ENCODE peak calls at places on chromosomes 4 and X, in nine cellular contexts. S, O, H, A, T, L, W, V and E are unnamed samples.

GRCh38 chrX:140505421-140506337 is 810 bp upstream of the SOX3 start:
- DNase-seq in S (peak; percentile 53), O (peak; percentile 22), H (no peak), A (peak; percentile 47), T (no peak), L (no peak), W (no peak), V (no peak), E (peak; percentile 72)

GRCh38 chr4:51942108-51942832 is 77.9 kb downstream of the LRRC66 start:
- DNase-seq in S (no peak), O (no peak), H (peak; percentile 41), A (no peak), T (peak; percentile 31), L (no peak), W (no peak), V (no peak), E (no peak)

GRCh38 chrX:9396930-9397329 is 67.9 kb upstream of the TBL1X start:
- DNase-seq in S (no peak), O (no peak), H (peak; percentile 71), A (no peak), T (peak; percentile 68), L (no peak), W (no peak), V (peak; percentile 65), E (no peak)

GRCh38 chrX:132272826-132273225 is 53.6 kb upstream of the RAP2C start:
- DNase-seq in S (no peak), O (no peak), H (no peak), A (no peak), T (no peak), L (no peak), W (peak; percentile 2), V (peak; percentile 51), E (no peak)

GRCh38 chrX:10041383-10041782 is 74.2 kb downstream of the CLDN34 start:
- DNase-seq in S (no peak), O (no peak), H (peak; percentile 79), A (peak; percentile 34), T (peak; percentile 73), L (no peak), W (no peak), V (no peak), E (no peak)

GRCh38 chr4:165379662-165380061 is 854 bp downstream of the CPE start:
- DNase-seq in S (peak; percentile 61), O (peak; percentile 50), H (peak; percentile 44), A (peak; percentile 59), T (peak; percentile 25), L (no peak), W (no peak), V (peak; percentile 43), E (peak; percentile 62)

GRCh38 chr4:144288011-144288903 is 147.7 kb upstream of the GYPA start:
- DNase-seq in S (no peak), O (no peak), H (peak; percentile 75), A (no peak), T (peak; percentile 69), L (no peak), W (no peak), V (no peak), E (peak; percentile 5)

GRCh38 chr4:78596111-78596742 is 44.7 kb downstream of the ANXA3 start:
- DNase-seq in S (no peak), O (no peak), H (no peak), A (no peak), T (no peak), L (no peak), W (no peak), V (no peak), E (no peak)

GRCh38 chrX:47093248-47093647 is 15.0 kb downstream of the RGN start:
- DNase-seq in S (no peak), O (peak; percentile 26), H (peak; percentile 24), A (no peak), T (peak; percentile 1), L (peak; percentile 26), W (peak; percentile 12), V (peak; percentile 22), E (peak; percentile 29)

GRCh38 chr4:153065286-153065685 is 129.2 kb downstream of the FHDC1 start:
- DNase-seq in S (no peak), O (no peak), H (no peak), A (no peak), T (no peak), L (no peak), W (no peak), V (no peak), E (no peak)

DNA sequence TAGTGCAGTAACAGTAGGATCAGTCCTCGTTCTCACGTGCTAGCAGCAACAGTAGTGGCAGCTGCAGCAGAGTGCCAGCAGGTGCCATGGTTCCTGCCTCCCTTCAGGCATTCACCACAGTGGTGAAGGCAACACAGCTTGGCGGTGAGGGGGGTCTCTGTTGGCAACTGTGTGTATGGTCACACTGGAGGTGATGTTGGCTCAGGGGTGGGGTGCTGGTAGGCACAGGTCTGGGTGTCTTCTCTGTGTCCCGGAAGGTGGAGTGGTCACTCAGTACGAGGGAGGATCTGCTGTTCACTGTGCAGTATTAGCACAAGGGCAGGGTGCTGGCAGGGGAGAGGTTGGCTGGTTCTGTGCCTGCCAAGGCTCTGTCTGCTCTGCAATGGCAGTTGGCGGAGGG is 671.8 kb downstream of the CCSER1 start:
- DNase-seq in S (no peak), O (no peak), H (no peak), A (no peak), T (no peak), L (no peak), W (no peak), V (no peak), E (no peak)
- H3K4me2 ChIP-seq in S (no peak overlapping the region), O (no peak overlapping the region), H (no peak overlapping the region), A (no peak overlapping the region), T (no peak overlapping the region), L (no peak overlapping the region), W (no peak overlapping the region), V (no peak overlapping the region), E (no peak overlapping the region)

DNA sequence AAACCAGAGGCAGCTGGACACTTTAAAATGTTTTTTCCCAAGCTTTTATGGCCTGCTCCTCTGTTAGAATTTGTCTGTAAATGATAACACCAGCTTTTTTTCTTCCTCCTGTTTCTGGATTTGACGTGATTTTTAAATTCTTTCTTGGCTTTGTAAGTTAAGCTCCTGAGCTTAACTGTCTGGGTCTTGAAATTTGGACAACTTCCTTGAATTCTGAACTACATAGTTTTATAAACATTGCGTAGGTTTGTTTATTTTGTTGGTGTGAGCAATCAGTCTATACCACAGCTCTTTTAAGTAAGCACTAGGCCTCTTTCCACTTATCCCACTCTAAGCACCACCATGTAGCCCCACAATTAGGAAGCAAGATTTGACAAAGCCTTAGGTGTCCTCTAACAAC is 144.4 kb upstream of the GUCY1A1 start:
- DNase-seq in S (no peak), O (no peak), H (peak; percentile 65), A (no peak), T (peak; percentile 61), L (no peak), W (no peak), V (peak; percentile 79), E (no peak)
- H3K9ac ChIP-seq in S (no peak overlapping the region), O (no peak overlapping the region), H (no peak overlapping the region), A (no peak overlapping the region), T (no peak overlapping the region), L (no peak overlapping the region), W (no peak overlapping the region), V (no peak overlapping the region), E (no peak overlapping the region)

GRCh38 chrX:154784149-154784985 is 20.9 kb downstream of the MPP1 start:
- DNase-seq in S (no peak), O (no peak), H (no peak), A (no peak), T (no peak), L (no peak), W (no peak), V (no peak), E (no peak)
- H3K4me2 ChIP-seq in S (no peak overlapping the region), O (no peak overlapping the region), H (no peak overlapping the region), A (no peak overlapping the region), T (no peak overlapping the region), L (no peak overlapping the region), W (no peak overlapping the region), V (no peak overlapping the region), E (no peak overlapping the region)

GRCh38 chrX:81257817-81258216 is 55.9 kb downstream of the SH3BGRL start:
- DNase-seq in S (no peak), O (no peak), H (no peak), A (no peak), T (no peak), L (no peak), W (no peak), V (no peak), E (no peak)

GRCh38 chrX:81263067-81263466 is 61.2 kb downstream of the SH3BGRL start:
- DNase-seq in S (no peak), O (no peak), H (no peak), A (no peak), T (no peak), L (no peak), W (no peak), V (no peak), E (peak; percentile 31)

GRCh38 chrX:81259008-81259713 is 57.3 kb downstream of the SH3BGRL start:
- DNase-seq in S (no peak), O (no peak), H (peak; percentile 69), A (no peak), T (peak; percentile 59), L (no peak), W (no peak), V (peak; percentile 46), E (no peak)

GRCh38 chrX:81261576-81261975 is 59.7 kb downstream of the SH3BGRL start:
- DNase-seq in S (no peak), O (no peak), H (peak; percentile 84), A (no peak), T (peak; percentile 78), L (no peak), W (peak; percentile 53), V (no peak), E (no peak)

GRCh38 chrX:81259714-81260395 is 58.0 kb downstream of the SH3BGRL start:
- DNase-seq in S (no peak), O (no peak), H (peak; percentile 47), A (no peak), T (peak; percentile 41), L (no peak), W (peak; percentile 37), V (peak; percentile 24), E (no peak)
- H3K9ac ChIP-seq in S (no peak overlapping the region), O (no peak overlapping the region), H (no peak overlapping the region), A (no peak overlapping the region), T (peak overlapping the region; percentile 32), L (no peak overlapping the region), W (peak overlapping the region; percentile 18), V (peak overlapping the region; percentile 76), E (no peak overlapping the region)